ENCODE peak calls at places on chromosomes 7 and 10, in four cellular contexts. One of them, this sample, is unnamed.
A peak's percentile ranks its signal among the peaks of the same experiment; 100 is the strongest.

GRCh38 chr10:100490531-100490930 is 27.7 kb downstream of the WNT8B start:
- DNase-seq in left ventricle myocardium inferior: no peak
- DNase-seq in adipocyte: no peak
- DNase-seq in psoas muscle: no peak
- DNase-seq in this sample: no peak

GRCh38 chr7:75642810-75643486 is 95.8 kb downstream of the HIP1 start:
- DNase-seq in left ventricle myocardium inferior: no peak
- DNase-seq in adipocyte: peak; percentile 45
- DNase-seq in psoas muscle: no peak
- DNase-seq in this sample: no peak

GRCh38 chr10:77463499-77463898 is 174.1 kb downstream of the KCNMA1 start:
- DNase-seq in left ventricle myocardium inferior: no peak
- DNase-seq in adipocyte: no peak
- DNase-seq in psoas muscle: no peak
- DNase-seq in this sample: no peak

GRCh38 chr10:31659665-31660064 is 269.0 kb downstream of the ARHGAP12 start:
- DNase-seq in left ventricle myocardium inferior: no peak
- DNase-seq in adipocyte: no peak
- DNase-seq in psoas muscle: no peak
- DNase-seq in this sample: no peak

GRCh38 chr10:24866615-24867583 is 85.5 kb downstream of the PRTFDC1 start:
- DNase-seq in psoas muscle: no peak
- DNase-seq in left ventricle myocardium inferior: peak; percentile 72
- DNase-seq in adipocyte: peak; percentile 45
- DNase-seq in this sample: no peak

GRCh38 chr7:83749495-83749894 is 100.6 kb upstream of the SEMA3E start:
- DNase-seq in adipocyte: no peak
- DNase-seq in left ventricle myocardium inferior: no peak
- DNase-seq in psoas muscle: peak; percentile 30
- DNase-seq in this sample: no peak

GRCh38 chr7:129933627-129934026 is 19.1 kb downstream of the UBE2H start:
- DNase-seq in psoas muscle: no peak
- DNase-seq in adipocyte: no peak
- DNase-seq in left ventricle myocardium inferior: no peak
- DNase-seq in this sample: no peak

GRCh38 chr10:6048281-6049030 is 13.7 kb downstream of the IL2RA start:
- DNase-seq in adipocyte: no peak
- DNase-seq in left ventricle myocardium inferior: no peak
- DNase-seq in psoas muscle: no peak
- DNase-seq in this sample: no peak

GRCh38 chr10:120336910-120337540 is 120.0 kb upstream of the PLPP4 start:
- DNase-seq in left ventricle myocardium inferior: no peak
- DNase-seq in psoas muscle: no peak
- DNase-seq in adipocyte: peak; percentile 35
- DNase-seq in this sample: no peak

GRCh38 chr7:99127636-99128035 is 16.3 kb downstream of the SMURF1 start:
- DNase-seq in psoas muscle: no peak
- DNase-seq in adipocyte: peak; percentile 56
- DNase-seq in left ventricle myocardium inferior: no peak
- DNase-seq in this sample: no peak
- H3K4me1 ChIP-seq in psoas muscle: peaks cover 43% of the 10 kb centered on the region
- H3K4me1 ChIP-seq in adipocyte: peaks cover 64% of the 10 kb centered on the region
- H3K4me1 ChIP-seq in left ventricle myocardium inferior: peaks cover 70% of the 10 kb centered on the region
- H3K4me1 ChIP-seq in this sample: peaks cover 57% of the 10 kb centered on the region

GRCh38 chr7:140402178-140402835 is 1.6 kb upstream of the RAB19 start:
- DNase-seq in adipocyte: peak; percentile 76
- DNase-seq in psoas muscle: no peak
- DNase-seq in left ventricle myocardium inferior: no peak
- DNase-seq in this sample: no peak

GRCh38 chr7:140393756-140394306 is 4.5 kb downstream of the SLC37A3 start:
- DNase-seq in left ventricle myocardium inferior: no peak
- DNase-seq in adipocyte: no peak
- DNase-seq in psoas muscle: no peak
- DNase-seq in this sample: no peak

GRCh38 chr7:140398821-140399220 is 491 bp upstream of the SLC37A3 start:
- DNase-seq in left ventricle myocardium inferior: no peak
- DNase-seq in psoas muscle: no peak
- DNase-seq in adipocyte: no peak
- DNase-seq in this sample: no peak

GRCh38 chr7:140400381-140400780 is 2.1 kb upstream of the SLC37A3 start:
- DNase-seq in psoas muscle: no peak
- DNase-seq in left ventricle myocardium inferior: no peak
- DNase-seq in adipocyte: no peak
- DNase-seq in this sample: no peak

DNA sequence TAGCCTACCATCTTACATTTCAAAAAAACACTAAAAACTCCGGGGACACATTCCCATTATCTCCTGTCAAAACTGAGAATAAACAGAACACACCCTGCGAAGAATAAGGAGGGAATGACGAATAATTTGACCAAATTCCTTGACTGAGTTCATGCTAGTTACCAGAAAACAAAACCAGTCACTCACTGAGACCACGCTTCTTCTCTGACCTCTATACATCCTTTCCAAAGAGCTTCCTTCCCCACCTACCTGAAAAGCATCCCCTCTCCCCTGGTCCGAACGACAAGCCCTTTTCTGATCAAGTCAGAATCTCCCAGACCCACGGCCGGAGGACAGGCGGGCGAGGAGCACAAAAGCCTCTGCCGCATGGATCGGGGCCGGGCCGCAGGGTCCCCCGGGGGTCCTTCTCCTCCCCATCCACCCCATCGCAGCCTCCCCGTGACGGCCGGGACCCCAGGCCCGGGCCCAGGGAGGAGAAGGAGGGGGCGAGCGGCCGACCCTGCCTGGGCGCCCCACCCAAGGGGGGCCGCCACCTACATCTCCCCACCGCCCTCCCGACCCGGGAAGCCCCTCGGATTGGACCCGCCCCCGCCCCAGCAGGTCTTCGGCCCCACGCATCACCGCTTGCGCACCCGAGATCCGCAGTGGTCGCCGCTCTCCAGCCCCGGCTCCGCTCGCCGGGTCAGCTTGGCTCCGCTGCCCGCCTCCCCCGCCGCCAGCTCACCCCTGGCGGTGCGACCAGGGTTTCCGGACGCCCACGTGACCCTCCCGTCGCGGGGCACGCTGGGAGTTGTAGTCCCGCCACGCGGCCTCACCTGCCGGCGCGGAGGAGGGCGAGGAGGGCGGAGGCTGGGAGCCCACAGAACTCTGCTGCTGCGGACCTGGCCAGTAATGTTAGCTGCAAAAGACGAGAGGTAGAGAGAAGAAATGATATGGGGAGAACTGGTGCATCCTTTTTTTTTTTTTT is at the start of gene SLC37A3:
- DNase-seq in psoas muscle: peak; percentile 92
- DNase-seq in adipocyte: peak; percentile 94
- DNase-seq in left ventricle myocardium inferior: peak; percentile 86
- DNase-seq in this sample: peak; percentile 76
- H3K4me1 ChIP-seq in psoas muscle: no peaks in the 10 kb centered on the region
- H3K4me1 ChIP-seq in adipocyte: peaks cover 30% of the 10 kb centered on the region
- H3K4me1 ChIP-seq in left ventricle myocardium inferior: peaks cover 25% of the 10 kb centered on the region
- H3K4me1 ChIP-seq in this sample: no peaks in the 10 kb centered on the region

DNA sequence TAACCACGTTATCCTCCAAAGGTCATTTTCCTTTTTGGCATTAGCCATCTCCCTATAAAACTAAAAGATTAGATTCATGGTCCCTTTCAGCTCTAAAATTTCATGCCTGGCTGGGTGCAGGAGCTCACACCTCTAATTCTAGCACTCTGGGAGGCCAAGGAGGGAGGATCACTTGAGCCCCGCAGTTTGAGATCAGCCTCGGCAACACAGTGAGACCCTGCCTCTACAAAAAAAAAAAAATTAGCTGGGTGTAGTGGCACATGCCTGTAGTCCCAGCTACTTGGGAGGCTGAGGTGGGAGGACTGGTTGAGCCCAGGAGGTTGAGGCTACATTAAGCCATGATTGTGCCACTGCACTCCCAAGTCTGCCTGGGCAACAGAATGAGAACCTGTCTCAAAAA is 57.0 kb downstream of the MALSU1 start:
- DNase-seq in adipocyte: no peak
- DNase-seq in psoas muscle: no peak
- DNase-seq in left ventricle myocardium inferior: no peak
- DNase-seq in this sample: no peak
- H3K4me1 ChIP-seq in adipocyte: peaks cover 23% of the 10 kb centered on the region
- H3K4me1 ChIP-seq in psoas muscle: no peaks in the 10 kb centered on the region
- H3K4me1 ChIP-seq in left ventricle myocardium inferior: no peaks in the 10 kb centered on the region
- H3K4me1 ChIP-seq in this sample: no peaks in the 10 kb centered on the region

GRCh38 chr10:95332666-95333249 is 42.0 kb upstream of the PDLIM1 start:
- DNase-seq in left ventricle myocardium inferior: no peak
- DNase-seq in psoas muscle: no peak
- DNase-seq in adipocyte: no peak
- DNase-seq in this sample: no peak
- H3K4me1 ChIP-seq in left ventricle myocardium inferior: peaks cover 99% of the 10 kb centered on the region
- H3K4me1 ChIP-seq in psoas muscle: peaks cover 39% of the 10 kb centered on the region
- H3K4me1 ChIP-seq in adipocyte: peaks cover 17% of the 10 kb centered on the region
- H3K4me1 ChIP-seq in this sample: peaks cover 50% of the 10 kb centered on the region

GRCh38 chr10:125084191-125085186 is 75.9 kb downstream of the CTBP2 start:
- DNase-seq in psoas muscle: peak; percentile 84
- DNase-seq in left ventricle myocardium inferior: peak; percentile 84
- DNase-seq in adipocyte: peak; percentile 87
- DNase-seq in this sample: peak; percentile 75

GRCh38 chr10:125085281-125085680 is 75.1 kb downstream of the CTBP2 start:
- DNase-seq in left ventricle myocardium inferior: no peak
- DNase-seq in adipocyte: no peak
- DNase-seq in psoas muscle: peak; percentile 28
- DNase-seq in this sample: no peak

GRCh38 chr10:125087897-125088215 is 72.5 kb downstream of the CTBP2 start:
- DNase-seq in psoas muscle: peak; percentile 26
- DNase-seq in adipocyte: no peak
- DNase-seq in left ventricle myocardium inferior: no peak
- DNase-seq in this sample: no peak

GRCh38 chr10:125087191-125087896 is 73.0 kb downstream of the CTBP2 start:
- DNase-seq in adipocyte: no peak
- DNase-seq in psoas muscle: peak; percentile 38
- DNase-seq in left ventricle myocardium inferior: no peak
- DNase-seq in this sample: no peak

DNA sequence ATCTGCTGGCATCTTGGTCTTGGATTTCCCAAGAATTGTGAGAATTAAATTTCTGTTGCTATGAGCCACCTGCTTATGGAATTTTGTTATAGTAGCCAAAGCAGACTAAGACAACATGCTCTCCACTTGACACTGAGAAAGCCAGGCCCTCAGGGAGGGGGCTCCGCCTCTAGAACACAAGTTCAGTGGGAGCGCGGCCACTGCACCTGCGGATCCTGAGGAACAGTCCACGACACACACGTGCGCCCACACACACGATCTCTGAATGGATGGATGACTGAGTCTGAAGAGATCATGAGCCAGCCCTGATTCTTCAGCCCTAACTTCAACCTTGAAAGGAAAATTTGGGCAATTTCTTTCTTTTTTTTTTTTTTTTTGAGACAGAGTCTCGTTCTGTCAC is 73.6 kb downstream of the CTBP2 start:
- DNase-seq in psoas muscle: peak; percentile 75
- DNase-seq in adipocyte: no peak
- DNase-seq in left ventricle myocardium inferior: no peak
- DNase-seq in this sample: no peak
- H3K4me1 ChIP-seq in psoas muscle: peaks cover 77% of the 10 kb centered on the region
- H3K4me1 ChIP-seq in adipocyte: peaks cover 24% of the 10 kb centered on the region
- H3K4me1 ChIP-seq in left ventricle myocardium inferior: peaks cover 73% of the 10 kb centered on the region
- H3K4me1 ChIP-seq in this sample: peaks cover 83% of the 10 kb centered on the region

GRCh38 chr10:21517134-21517982 is 8.1 kb downstream of the SKIDA1 start:
- DNase-seq in left ventricle myocardium inferior: peak; percentile 68
- DNase-seq in adipocyte: peak; percentile 83
- DNase-seq in psoas muscle: peak; percentile 83
- DNase-seq in this sample: no peak

GRCh38 chr10:21516270-21517131 is 9.0 kb downstream of the SKIDA1 start:
- DNase-seq in psoas muscle: peak; percentile 91
- DNase-seq in left ventricle myocardium inferior: peak; percentile 62
- DNase-seq in adipocyte: peak; percentile 85
- DNase-seq in this sample: peak; percentile 86

GRCh38 chr10:21518629-21519321 is 6.7 kb downstream of the SKIDA1 start:
- DNase-seq in psoas muscle: no peak
- DNase-seq in left ventricle myocardium inferior: no peak
- DNase-seq in adipocyte: peak; percentile 40
- DNase-seq in this sample: no peak

GRCh38 chr10:21519327-21519933 is 6.1 kb downstream of the SKIDA1 start:
- DNase-seq in adipocyte: peak; percentile 14
- DNase-seq in psoas muscle: no peak
- DNase-seq in left ventricle myocardium inferior: no peak
- DNase-seq in this sample: no peak

DNA sequence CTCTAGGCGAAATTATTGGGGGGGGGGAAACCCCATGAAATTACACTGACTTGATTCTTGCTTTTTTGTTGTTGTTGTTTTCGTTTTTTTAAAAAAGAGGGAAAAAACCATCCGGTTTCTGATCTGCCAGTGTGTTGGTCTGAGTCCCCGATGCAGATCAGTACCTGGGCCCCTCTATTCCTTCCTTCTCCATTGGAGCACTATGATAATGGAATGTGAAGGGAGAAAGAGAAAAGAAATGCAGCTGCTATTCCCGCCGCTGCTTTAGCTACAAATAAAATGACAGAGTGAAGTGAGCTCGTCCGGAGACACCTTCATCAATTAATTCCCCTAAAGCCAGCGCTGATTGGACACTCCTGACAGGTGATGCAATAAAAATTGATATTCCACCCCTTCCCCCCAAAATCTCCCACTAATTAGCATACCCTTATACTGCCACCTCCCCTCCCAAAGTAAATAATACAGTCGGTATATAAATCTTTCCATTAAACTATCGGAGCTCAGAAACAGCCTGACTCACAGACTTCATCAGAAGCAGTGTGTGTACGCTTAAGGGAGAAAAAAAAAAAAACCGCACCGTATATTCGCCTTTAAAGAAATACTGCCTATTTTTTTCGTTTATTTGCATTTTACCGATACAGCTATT is 7.4 kb downstream of the SKIDA1 start:
- DNase-seq in psoas muscle: no peak
- DNase-seq in left ventricle myocardium inferior: no peak
- DNase-seq in adipocyte: peak; percentile 44
- DNase-seq in this sample: no peak
- H3K4me1 ChIP-seq in psoas muscle: peaks cover 27% of the 10 kb centered on the region
- H3K4me1 ChIP-seq in left ventricle myocardium inferior: peaks cover 63% of the 10 kb centered on the region
- H3K4me1 ChIP-seq in adipocyte: peaks cover 25% of the 10 kb centered on the region
- H3K4me1 ChIP-seq in this sample: peaks cover 43% of the 10 kb centered on the region

GRCh38 chr7:102439963-102440795 is 6.8 kb downstream of the ORAI2 start:
- DNase-seq in psoas muscle: peak; percentile 90
- DNase-seq in adipocyte: peak; percentile 87
- DNase-seq in left ventricle myocardium inferior: peak; percentile 68
- DNase-seq in this sample: peak; percentile 87
- H3K4me1 ChIP-seq in psoas muscle: peaks cover 12% of the 10 kb centered on the region
- H3K4me1 ChIP-seq in adipocyte: peaks cover 10% of the 10 kb centered on the region
- H3K4me1 ChIP-seq in left ventricle myocardium inferior: peaks cover 15% of the 10 kb centered on the region
- H3K4me1 ChIP-seq in this sample: peaks cover 13% of the 10 kb centered on the region

This sample was measured in gastrocnemius medialis.